ENCODE peak calls at places on chromosome 12, in ten cellular contexts. One of them, this sample, is unnamed.

GRCh38 chr12:46368138-46368537 is 4.4 kb downstream of the SLC38A2 start:
- DNase-seq in G401: no peak
- DNase-seq in ecto neural progenitor cell: no peak
- DNase-seq in activated T-helper 1 cell treated with Interleukin-2 at 50 U/mL for 16 hours: no peak
- DNase-seq in activated naive CD4-positive, alpha-beta T cell treated with Interleukin-2 at 50 U/mL for 16 hours: no peak
- DNase-seq in stimulated activated CD8-positive, alpha-beta memory T cell treated with anti-CD3 and anti-CD28 coated beads, Interleukin-2, amount 100 ng/mL, for 1 hour: no peak
- DNase-seq in adipocyte: peak
- DNase-seq in amygdala: peak
- DNase-seq in SK-N-SH: no peak
- DNase-seq in H54: no peak
- DNase-seq in this sample: no peak

GRCh38 chr12:76144253-76144564 is 59.7 kb upstream of the NAP1L1 start:
- DNase-seq in SK-N-SH: peak
- DNase-seq in H54: no peak
- DNase-seq in ecto neural progenitor cell: no peak
- DNase-seq in amygdala: no peak
- DNase-seq in adipocyte: peak
- DNase-seq in stimulated activated CD8-positive, alpha-beta memory T cell treated with anti-CD3 and anti-CD28 coated beads, Interleukin-2, amount 100 ng/mL, for 1 hour: no peak
- DNase-seq in G401: no peak
- DNase-seq in activated naive CD4-positive, alpha-beta T cell treated with Interleukin-2 at 50 U/mL for 16 hours: peak
- DNase-seq in activated T-helper 1 cell treated with Interleukin-2 at 50 U/mL for 16 hours: no peak
- DNase-seq in this sample: no peak

GRCh38 chr12:91926810-91927209 is 218.8 kb downstream of the BTG1 start:
- DNase-seq in adipocyte: peak
- DNase-seq in amygdala: no peak
- DNase-seq in activated T-helper 1 cell treated with Interleukin-2 at 50 U/mL for 16 hours: no peak
- DNase-seq in ecto neural progenitor cell: no peak
- DNase-seq in H54: no peak
- DNase-seq in SK-N-SH: no peak
- DNase-seq in stimulated activated CD8-positive, alpha-beta memory T cell treated with anti-CD3 and anti-CD28 coated beads, Interleukin-2, amount 100 ng/mL, for 1 hour: no peak
- DNase-seq in activated naive CD4-positive, alpha-beta T cell treated with Interleukin-2 at 50 U/mL for 16 hours: no peak
- DNase-seq in G401: no peak
- DNase-seq in this sample: peak

GRCh38 chr12:72792889-72793288 is 520.7 kb downstream of the TRHDE start:
- DNase-seq in ecto neural progenitor cell: no peak
- DNase-seq in amygdala: no peak
- DNase-seq in G401: no peak
- DNase-seq in SK-N-SH: no peak
- DNase-seq in activated T-helper 1 cell treated with Interleukin-2 at 50 U/mL for 16 hours: no peak
- DNase-seq in activated naive CD4-positive, alpha-beta T cell treated with Interleukin-2 at 50 U/mL for 16 hours: no peak
- DNase-seq in stimulated activated CD8-positive, alpha-beta memory T cell treated with anti-CD3 and anti-CD28 coated beads, Interleukin-2, amount 100 ng/mL, for 1 hour: no peak
- DNase-seq in H54: no peak
- DNase-seq in adipocyte: no peak
- DNase-seq in this sample: no peak

GRCh38 chr12:94994312-94994711 is 9.2 kb downstream of the NDUFA12 start:
- DNase-seq in activated naive CD4-positive, alpha-beta T cell treated with Interleukin-2 at 50 U/mL for 16 hours: no peak
- DNase-seq in stimulated activated CD8-positive, alpha-beta memory T cell treated with anti-CD3 and anti-CD28 coated beads, Interleukin-2, amount 100 ng/mL, for 1 hour: no peak
- DNase-seq in SK-N-SH: no peak
- DNase-seq in G401: no peak
- DNase-seq in H54: peak
- DNase-seq in amygdala: no peak
- DNase-seq in ecto neural progenitor cell: no peak
- DNase-seq in adipocyte: peak
- DNase-seq in activated T-helper 1 cell treated with Interleukin-2 at 50 U/mL for 16 hours: no peak
- DNase-seq in this sample: peak

GRCh38 chr12:51549637-51550036 is 41.4 kb upstream of the SCN8A start:
- DNase-seq in stimulated activated CD8-positive, alpha-beta memory T cell treated with anti-CD3 and anti-CD28 coated beads, Interleukin-2, amount 100 ng/mL, for 1 hour: no peak
- DNase-seq in activated T-helper 1 cell treated with Interleukin-2 at 50 U/mL for 16 hours: no peak
- DNase-seq in SK-N-SH: no peak
- DNase-seq in amygdala: no peak
- DNase-seq in G401: no peak
- DNase-seq in activated naive CD4-positive, alpha-beta T cell treated with Interleukin-2 at 50 U/mL for 16 hours: no peak
- DNase-seq in H54: no peak
- DNase-seq in ecto neural progenitor cell: no peak
- DNase-seq in adipocyte: peak
- DNase-seq in this sample: no peak

GRCh38 chr12:120366341-120366705 is 2.6 kb downstream of the MSI1 start:
- DNase-seq in SK-N-SH: no peak
- DNase-seq in activated T-helper 1 cell treated with Interleukin-2 at 50 U/mL for 16 hours: no peak
- DNase-seq in stimulated activated CD8-positive, alpha-beta memory T cell treated with anti-CD3 and anti-CD28 coated beads, Interleukin-2, amount 100 ng/mL, for 1 hour: no peak
- DNase-seq in activated naive CD4-positive, alpha-beta T cell treated with Interleukin-2 at 50 U/mL for 16 hours: no peak
- DNase-seq in H54: no peak
- DNase-seq in adipocyte: no peak
- DNase-seq in ecto neural progenitor cell: peak
- DNase-seq in amygdala: no peak
- DNase-seq in G401: no peak
- DNase-seq in this sample: no peak

GRCh38 chr12:121392325-121392716 is 7.6 kb upstream of the RNF34 start:
- DNase-seq in adipocyte: no peak
- DNase-seq in H54: no peak
- DNase-seq in amygdala: no peak
- DNase-seq in activated naive CD4-positive, alpha-beta T cell treated with Interleukin-2 at 50 U/mL for 16 hours: no peak
- DNase-seq in SK-N-SH: peak
- DNase-seq in ecto neural progenitor cell: no peak
- DNase-seq in activated T-helper 1 cell treated with Interleukin-2 at 50 U/mL for 16 hours: no peak
- DNase-seq in G401: no peak
- DNase-seq in stimulated activated CD8-positive, alpha-beta memory T cell treated with anti-CD3 and anti-CD28 coated beads, Interleukin-2, amount 100 ng/mL, for 1 hour: no peak
- DNase-seq in this sample: no peak

This sample was measured in A549.